ENCODE peak calls at places on chromosomes 2 and 18, in four cellular contexts. A, O, C and N are unnamed samples.

GRCh38 chr2:138121769-138122661 is 157.7 kb downstream of the HNMT start:
- DNase-seq in C (no peak), A (no peak), O (no peak), N (no peak)

GRCh38 chr2:213046431-213046830 is 105.0 kb downstream of the IKZF2 start:
- DNase-seq in A (no peak), C (no peak), O (no peak), N (no peak)

GRCh38 chr18:79605481-79605880 is 74.1 kb upstream of the CTDP1 start:
- DNase-seq in O (no peak), C (no peak), A (peak; percentile 39), N (no peak)

GRCh38 chr18:50401888-50402287 is 27.0 kb downstream of the SKA1 start:
- DNase-seq in A (peak; percentile 55), C (peak; percentile 82), O (peak; percentile 71), N (no peak)

GRCh38 chr2:121387591-121388325 is 102.8 kb upstream of the TFCP2L1 start:
- DNase-seq in O (no peak), C (no peak), A (no peak), N (no peak)

GRCh38 chr2:136281281-136282117 is 163.6 kb upstream of the CXCR4 start:
- DNase-seq in O (no peak), A (no peak), C (no peak), N (no peak)

GRCh38 chr2:162067596-162067995 is 6.4 kb downstream of the DPP4 start:
- DNase-seq in A (no peak), O (no peak), C (no peak), N (no peak)

GRCh38 chr18:55142413-55142812 is 183.2 kb upstream of the CCDC68 start:
- DNase-seq in A (no peak), C (no peak), O (no peak), N (no peak)

GRCh38 chr2:20062615-20063545 is 11.5 kb upstream of the LAPTM4A start:
- DNase-seq in C (no peak), A (peak; percentile 73), O (peak; percentile 88), N (no peak)

GRCh38 chr2:9484533-9484932 is 10.2 kb downstream of the IAH1 start:
- DNase-seq in A (no peak), C (no peak), O (no peak), N (no peak)

GRCh38 chr2:210861038-210861665 is 304.8 kb downstream of the CPS1 start:
- DNase-seq in O (no peak), C (no peak), A (no peak), N (no peak)

GRCh38 chr2:240916571-240917008 is 10.5 kb downstream of the CROCC2 start:
- DNase-seq in O (no peak), C (peak; percentile 44), A (peak; percentile 87), N (peak; percentile 89)

GRCh38 chr18:29496276-29496675 is 1319.3 kb upstream of the CDH2 start:
- DNase-seq in C (no peak), A (no peak), O (no peak), N (no peak)

GRCh38 chr2:218290316-218291261 is 1.7 kb downstream of the TMBIM1 start:
- DNase-seq in C (no peak), O (no peak), A (no peak), N (no peak)

GRCh38 chr2:238180554-238180953 is 21.8 kb downstream of the ERFE start:
- DNase-seq in A (no peak), O (no peak), C (no peak), N (no peak)

GRCh38 chr2:96207073-96207777 is 1.4 kb downstream of the STARD7 start:
- DNase-seq in C (peak; percentile 38), A (no peak), O (no peak), N (no peak)

GRCh38 chr2:28048341-28048740 is 157.8 kb downstream of the BABAM2 start:
- DNase-seq in C (no peak), O (no peak), A (no peak), N (no peak)

GRCh38 chr2:127043367-127044164 is 63.4 kb downstream of the BIN1 start:
- DNase-seq in A (peak; percentile 65), C (no peak), O (no peak), N (no peak)

GRCh38 chr2:47214990-47215389 is 59.9 kb upstream of the STPG4 start:
- DNase-seq in C (no peak), A (no peak), O (no peak), N (no peak)

GRCh38 chr2:200406379-200406778 is 99.9 kb downstream of the SPATS2L start:
- DNase-seq in A (no peak), C (no peak), O (no peak), N (no peak)

GRCh38 chr2:52342458-52342857 is 1310.5 kb upstream of the NRXN1 start:
- DNase-seq in A (no peak), C (no peak), O (no peak), N (no peak)

GRCh38 chr18:75205760-75206109 is 3.2 kb downstream of the PTGR3 start:
- DNase-seq in O (no peak), C (no peak), A (no peak), N (no peak)

GRCh38 chr2:240432820-240433801 is 2.4 kb upstream of the GPC1 start:
- DNase-seq in A (peak; percentile 45), O (peak; percentile 4), C (no peak), N (no peak)

GRCh38 chr2:42170619-42171395 is 1.7 kb downstream of the EML4 start:
- DNase-seq in A (no peak), O (no peak), C (no peak), N (no peak)

GRCh38 chr2:233119123-233119522 is 59.0 kb downstream of the INPP5D start:
- DNase-seq in O (no peak), C (no peak), A (no peak), N (no peak)

GRCh38 chr2:212711851-212712250 is 173.2 kb upstream of the ERBB4 start:
- DNase-seq in A (no peak), O (no peak), C (no peak), N (no peak)

GRCh38 chr18:79570266-79571201 is 109.1 kb upstream of the CTDP1 start:
- DNase-seq in C (no peak), A (peak; percentile 42), O (peak; percentile 78), N (no peak)

GRCh38 chr2:125427721-125428315 is 1228.1 kb upstream of the GYPC start:
- DNase-seq in O (peak; percentile 22), C (no peak), A (no peak), N (no peak)

GRCh38 chr2:86751778-86752177 is 31.7 kb downstream of the RMND5A start:
- DNase-seq in A (no peak), O (no peak), C (no peak), N (no peak)
- H3K36me3 ChIP-seq in A (peaks cover 46% of the 10 kb centered on the region), O (peaks cover 67% of the 10 kb centered on the region), C (peaks cover 15% of the 10 kb centered on the region), N (peaks cover 12% of the 10 kb centered on the region)

DNA sequence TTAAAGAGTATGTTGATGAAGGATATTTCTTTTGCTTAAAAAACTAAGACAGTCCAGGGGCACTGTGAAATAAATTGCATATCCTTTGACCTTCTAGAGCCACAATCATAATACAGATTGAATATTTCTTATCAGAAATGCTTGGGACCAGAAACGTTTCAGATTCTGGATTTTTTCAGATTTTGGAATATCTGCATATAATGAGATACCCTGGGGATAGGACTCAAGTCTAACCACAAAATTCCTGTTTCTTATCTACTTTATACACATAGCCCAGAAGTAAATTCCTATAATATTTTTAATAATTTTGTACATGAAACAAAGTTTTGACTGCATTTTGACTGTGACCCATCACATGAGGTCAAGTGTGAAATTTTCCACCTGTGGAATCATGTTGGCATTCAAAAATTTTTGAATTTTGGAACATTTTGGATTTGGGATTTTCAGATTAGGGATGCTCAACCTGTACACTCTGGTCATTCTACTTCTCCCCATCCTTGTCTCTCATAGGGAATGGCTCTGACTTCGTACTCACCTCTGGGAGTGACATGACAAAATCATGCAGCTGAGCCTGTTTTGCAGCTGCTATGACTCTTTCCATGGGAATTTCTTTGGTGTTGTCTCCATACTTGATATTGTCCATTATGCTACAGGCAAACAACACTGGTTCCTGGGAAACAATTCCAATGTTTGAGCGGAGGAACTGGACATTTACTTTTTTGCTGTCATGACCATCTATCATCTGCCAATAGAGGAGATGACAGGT is 25.7 kb downstream of the G6PC2 start:
- DNase-seq in O (no peak), A (no peak), C (no peak), N (no peak)
- H3K27me3 ChIP-seq in O (no peaks in the 10 kb centered on the region), A (no peaks in the 10 kb centered on the region), C (no peaks in the 10 kb centered on the region), N (no peaks in the 10 kb centered on the region)

GRCh38 chr2:16663121-16663905 is 2.3 kb downstream of the CYRIA start:
- DNase-seq in A (no peak), O (no peak), C (peak; percentile 26), N (no peak)
- H3K4me1 ChIP-seq in A (peaks cover 54% of the 10 kb centered on the region), O (peaks cover 22% of the 10 kb centered on the region), C (peaks cover 7% of the 10 kb centered on the region), N (peaks cover 27% of the 10 kb centered on the region)

DNA sequence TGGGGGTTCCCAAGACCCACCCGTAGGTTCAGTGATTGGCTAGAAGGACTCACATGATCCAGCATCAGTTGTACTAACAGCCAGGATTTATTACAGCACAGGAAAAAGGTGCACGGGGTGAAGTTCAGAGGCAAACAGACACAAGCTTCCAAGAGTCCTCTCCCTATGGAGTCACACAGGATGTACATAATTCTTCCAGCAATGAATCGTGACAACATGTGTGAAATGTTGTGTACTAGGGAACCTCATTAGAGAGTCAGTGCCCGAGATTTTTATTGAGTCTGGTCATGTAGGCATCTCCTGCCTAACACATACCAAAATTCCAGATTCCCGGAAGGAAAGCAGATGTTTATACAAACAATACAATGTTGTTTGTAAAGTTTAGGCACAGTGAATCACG is 52.8 kb downstream of the GALNT1 start:
- DNase-seq in A (no peak), C (no peak), O (no peak), N (no peak)
- H3K36me3 ChIP-seq in A (no peaks in the 10 kb centered on the region), C (no peaks in the 10 kb centered on the region), O (no peaks in the 10 kb centered on the region), N (no peaks in the 10 kb centered on the region)

GRCh38 chr2:170823800-170824153 is 7.1 kb downstream of the GAD1 start:
- DNase-seq in O (no peak), C (no peak), A (no peak), N (no peak)
- H3K27me3 ChIP-seq in O (no peaks in the 10 kb centered on the region), C (peaks cover 89% of the 10 kb centered on the region), A (no peaks in the 10 kb centered on the region), N (peaks cover 34% of the 10 kb centered on the region)

GRCh38 chr2:39379643-39380524 is 57.2 kb downstream of the MAP4K3 start:
- DNase-seq in O (peak; percentile 14), A (no peak), C (peak; percentile 57), N (no peak)
- H3K4me1 ChIP-seq in O (peaks cover 16% of the 10 kb centered on the region), A (peaks cover 83% of the 10 kb centered on the region), C (peaks cover 24% of the 10 kb centered on the region), N (peaks cover 57% of the 10 kb centered on the region)

GRCh38 chr2:71589763-71590162 is 136.4 kb downstream of the DYSF start:
- DNase-seq in O (peak; percentile 48), C (peak; percentile 44), A (no peak), N (no peak)
- H3K36me3 ChIP-seq in O (no peaks in the 10 kb centered on the region), C (peaks cover 2% of the 10 kb centered on the region), A (peaks cover 84% of the 10 kb centered on the region), N (peaks cover 18% of the 10 kb centered on the region)